ENCODE peak calls at places on chromosomes 13 and 19, in eight cellular contexts. C is neural progenitor cell, P is fibroblast of pulmonary artery, V is fibroblast of mammary gland, W is dorsolateral prefrontal cortex, T is IMR-90, Q is foreskin fibroblast, A is psoas muscle. E is an unnamed sample.

GRCh38 chr13:54162069-54162468 is 1133.5 kb downstream of the OLFM4 start:
- DNase-seq in C (peak), Q (no peak), V (no peak), W (no peak), P (no peak), A (no peak), T (no peak), E (no peak)

GRCh38 chr13:110396913-110397379 is 89.9 kb downstream of the COL4A2 start:
- DNase-seq in A (peak), V (peak), T (peak), Q (peak), P (peak), W (no peak), C (no peak), E (peak)

GRCh38 chr13:28031220-28031903 is 42.9 kb upstream of the URAD start:
- DNase-seq in A (no peak), P (no peak), W (peak), C (no peak), V (no peak), T (no peak), Q (no peak), E (no peak)

GRCh38 chr13:113636266-113636963 is 21.6 kb downstream of the ATP4B start:
- DNase-seq in C (no peak), T (no peak), W (no peak), P (no peak), V (no peak), Q (no peak), A (no peak), E (no peak)

GRCh38 chr19:38004100-38004504 is 97.1 kb downstream of the SIPA1L3 start:
- DNase-seq in C (no peak), T (no peak), V (peak), Q (no peak), P (no peak), W (no peak), A (no peak), E (no peak)

GRCh38 chr13:109869312-109870237 is 83.2 kb upstream of the IRS2 start:
- DNase-seq in C (no peak), V (no peak), A (peak), W (peak), Q (peak), T (peak), P (peak), E (no peak)

GRCh38 chr13:43220873-43221578 is 197.6 kb downstream of the DNAJC15 start:
- DNase-seq in W (no peak), V (no peak), P (no peak), A (no peak), T (no peak), C (no peak), Q (no peak), E (no peak)

GRCh38 chr19:33133438-33134031 is 1.6 kb downstream of the WDR88 start:
- DNase-seq in T (no peak), P (peak), C (peak), W (no peak), Q (peak), A (no peak), V (peak), E (no peak)

GRCh38 chr19:13151605-13152355 is 1.6 kb downstream of the IER2 start:
- DNase-seq in T (peak), Q (peak), V (peak), A (peak), W (peak), P (peak), C (peak), E (no peak)

GRCh38 chr13:74444877-74445479 is 310.8 kb upstream of the KLF12 start:
- DNase-seq in C (no peak), T (peak), P (no peak), A (no peak), V (peak), W (no peak), Q (no peak), E (no peak)

GRCh38 chr13:112781881-112782361 is 92.1 kb downstream of the ATP11A start:
- DNase-seq in C (no peak), W (peak), V (no peak), P (peak), T (no peak), A (peak), Q (no peak), E (no peak)

GRCh38 chr13:50123002-50123401 is 107.8 kb downstream of the KCNRG start:
- DNase-seq in T (no peak), C (no peak), W (no peak), A (no peak), V (no peak), P (no peak), Q (no peak), E (no peak)

GRCh38 chr13:72043361-72043760 is 176.4 kb upstream of the DACH1 start:
- DNase-seq in T (no peak), W (no peak), C (no peak), P (no peak), V (no peak), A (no peak), Q (no peak), E (no peak)

GRCh38 chr13:49308104-49308875 is 60.6 kb downstream of the CDADC1 start:
- DNase-seq in W (peak), T (peak), C (no peak), V (peak), P (peak), Q (peak), A (peak), E (no peak)

GRCh38 chr13:110329258-110329657 is 22.2 kb downstream of the COL4A2 start:
- DNase-seq in Q (no peak), P (no peak), W (no peak), C (no peak), A (no peak), V (no peak), T (no peak), E (no peak)

GRCh38 chr19:3510727-3511126 is 4.6 kb downstream of the FZR1 start:
- DNase-seq in V (no peak), W (no peak), P (no peak), T (no peak), Q (no peak), C (no peak), A (no peak), E (no peak)

GRCh38 chr13:102344410-102344809 is 57.4 kb downstream of the FGF14 start:
- DNase-seq in P (no peak), C (no peak), Q (no peak), T (no peak), W (no peak), A (no peak), V (no peak), E (no peak)

GRCh38 chr19:1067341-1068103 is 555 bp downstream of the ARHGAP45 start:
- DNase-seq in V (no peak), T (no peak), P (no peak), C (no peak), A (peak), Q (no peak), W (no peak), E (no peak)

GRCh38 chr13:44605711-44606110 is 29.6 kb upstream of the TSC22D1 start:
- DNase-seq in W (no peak), V (no peak), C (no peak), A (no peak), T (no peak), P (no peak), Q (no peak), E (no peak)

GRCh38 chr19:46428278-46429141 is at the start of gene PNMA8C:
- DNase-seq in C (peak), V (peak), W (peak), Q (peak), P (peak), A (peak), T (peak), E (no peak)

GRCh38 chr19:29336425-29336824 is 123.5 kb upstream of the UQCRFS1 start:
- DNase-seq in A (no peak), C (no peak), P (no peak), W (no peak), Q (no peak), T (no peak), V (no peak), E (no peak)

GRCh38 chr13:110593430-110594130 is 21.8 kb upstream of the NAXD start:
- DNase-seq in V (peak), C (peak), T (peak), A (no peak), Q (no peak), P (peak), W (no peak), E (no peak)

GRCh38 chr19:18895828-18896341 is at the start of gene CERS1:
- DNase-seq in Q (no peak), C (peak), A (no peak), V (no peak), W (no peak), P (no peak), T (no peak), E (no peak)

DNA sequence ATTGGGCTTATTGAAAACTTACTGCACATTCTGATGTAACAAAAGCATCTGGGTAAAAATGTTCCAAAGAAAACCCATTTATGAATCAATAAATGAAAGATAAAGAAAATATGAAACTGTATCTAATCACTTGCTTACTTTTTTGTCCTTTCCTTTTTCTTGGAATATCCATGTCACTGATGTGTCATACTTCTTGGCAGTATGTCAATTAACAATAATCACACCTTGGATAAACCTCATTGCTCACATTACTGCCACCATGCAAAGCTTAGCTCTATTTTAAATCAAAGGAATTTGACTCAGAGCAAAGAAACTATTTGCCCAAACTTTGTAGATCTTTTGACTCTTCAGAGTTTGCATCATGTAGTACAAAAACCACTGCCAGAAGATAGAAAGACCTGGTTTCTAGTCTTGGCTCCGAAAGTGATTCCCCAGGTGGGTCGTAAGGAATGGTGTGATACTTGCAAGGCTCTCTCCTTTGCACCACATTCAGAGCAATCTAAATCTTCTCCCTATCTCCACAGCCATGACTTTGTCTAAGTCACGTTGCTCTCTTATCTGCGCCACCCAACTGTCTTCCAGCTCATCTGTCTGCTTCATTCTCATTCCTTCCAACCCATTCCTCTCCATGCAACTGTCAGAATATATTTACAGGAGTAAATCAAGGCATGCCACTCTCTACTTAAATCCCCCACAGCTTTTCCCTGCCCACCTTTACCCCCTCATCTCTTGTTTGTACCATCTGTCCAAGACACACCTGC is 311.9 kb downstream of the COG6 start:
- DNase-seq in P (no peak), V (peak), T (no peak), A (no peak), W (no peak), Q (no peak), C (no peak), E (no peak)
- TF ChIP-seq CTCF in P (no peak), V (no peak), T (no peak), A (no peak), W (no peak), Q (no peak), C (no peak), E (no peak)

GRCh38 chr19:49652723-49653465 is 10.9 kb downstream of the SCAF1 start:
- DNase-seq in C (no peak), Q (no peak), P (no peak), T (no peak), W (no peak), A (no peak), V (no peak), E (no peak)
- H3K4me3 ChIP-seq in C (no peak), Q (no peak), P (no peak), T (no peak), W (no peak), A (no peak), V (no peak), E (no peak)

GRCh38 chr19:43662487-43662886 is 7.5 kb downstream of the PLAUR start:
- DNase-seq in T (no peak), C (peak), Q (no peak), V (peak), A (no peak), W (no peak), P (peak), E (no peak)
- TF ChIP-seq CTCF in T (peak), C (peak), Q (peak), V (peak), A (no peak), W (no peak), P (peak), E (peak)

GRCh38 chr19:41221514-41222205 is 2.6 kb downstream of the AXL start:
- DNase-seq in T (no peak), Q (no peak), A (no peak), C (no peak), V (no peak), P (no peak), W (no peak), E (no peak)

GRCh38 chr19:41218615-41219507 is at the start of gene AXL:
- DNase-seq in T (peak), V (peak), Q (peak), A (peak), W (no peak), P (peak), C (peak), E (peak)

GRCh38 chr19:41218249-41218614 is 791 bp upstream of the AXL start:
- DNase-seq in Q (no peak), P (no peak), V (no peak), T (no peak), C (no peak), A (no peak), W (no peak), E (no peak)

GRCh38 chr19:41222240-41222639 is 3.2 kb downstream of the AXL start:
- DNase-seq in P (no peak), C (no peak), A (no peak), Q (no peak), T (no peak), V (no peak), W (no peak), E (no peak)

DNA sequence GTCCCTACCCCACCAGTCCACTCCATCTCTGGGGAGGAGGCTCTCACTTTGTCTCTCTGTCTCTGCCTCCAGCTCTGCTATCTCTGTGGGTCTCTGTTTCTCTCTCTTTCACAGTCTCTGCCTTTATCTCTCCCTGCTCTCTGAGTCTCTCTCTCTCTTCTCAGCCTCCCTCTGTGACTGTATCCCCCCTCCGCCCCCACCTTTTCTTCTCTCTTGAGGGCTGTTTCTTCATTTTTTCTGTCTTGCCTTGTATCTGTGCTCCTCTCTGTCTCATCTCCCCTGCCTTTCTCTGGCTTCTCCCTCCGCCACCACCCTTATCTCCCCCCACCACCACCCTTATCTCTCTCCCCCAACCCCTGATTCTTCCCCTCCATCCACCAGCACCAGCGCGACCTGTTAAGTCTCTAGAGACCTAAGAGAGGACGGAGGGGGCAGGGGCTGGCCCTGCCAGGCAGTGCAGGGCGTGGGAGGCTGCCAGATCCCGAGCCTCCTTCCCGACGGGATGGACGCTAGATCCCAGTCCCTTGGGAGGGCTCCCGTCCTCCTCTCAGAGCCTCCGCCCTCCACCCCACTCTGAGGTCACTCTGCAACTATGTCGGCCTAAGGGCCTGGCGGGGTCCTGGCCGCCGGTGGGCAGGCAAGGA is 1.0 kb downstream of the AXL start:
- DNase-seq in T (peak), A (peak), W (no peak), C (peak), V (peak), P (peak), Q (peak), E (no peak)
- H3K4me3 ChIP-seq in T (peak), A (peak), W (peak), C (peak), V (peak), P (peak), Q (peak), E (peak)

DNA sequence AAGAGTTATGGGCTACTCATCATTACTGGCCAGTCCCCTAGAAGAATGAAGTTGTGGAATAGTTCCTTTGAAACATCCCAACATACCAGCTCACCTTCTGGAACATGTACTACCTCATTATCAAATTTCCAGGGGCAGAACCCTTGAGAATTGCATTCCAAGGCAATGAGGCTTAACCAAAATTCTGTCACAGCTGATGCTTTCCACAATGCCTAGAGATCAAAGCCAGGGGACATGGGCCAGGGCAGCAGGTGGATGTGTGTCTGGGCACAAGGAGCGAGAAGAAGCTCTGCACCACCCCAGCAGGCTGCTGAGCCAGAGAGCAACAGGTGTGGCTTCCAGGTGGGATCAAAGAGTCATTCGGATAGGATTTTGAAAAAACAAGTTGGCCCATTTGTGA is 362.1 kb downstream of the EFNB2 start:
- DNase-seq in W (no peak), Q (no peak), T (no peak), C (no peak), P (no peak), A (no peak), V (no peak), E (no peak)
- TF ChIP-seq CTCF in W (no peak), Q (no peak), T (no peak), C (no peak), P (no peak), A (no peak), V (no peak), E (no peak)

GRCh38 chr19:9913237-9914000 is 22.9 kb downstream of the OLFM2 start:
- DNase-seq in T (no peak), C (peak), P (no peak), W (no peak), A (no peak), Q (no peak), V (no peak), E (no peak)
- H3K4me3 ChIP-seq in T (peak), C (peak), P (peak), W (peak), A (peak), Q (peak), V (no peak), E (peak)

DNA sequence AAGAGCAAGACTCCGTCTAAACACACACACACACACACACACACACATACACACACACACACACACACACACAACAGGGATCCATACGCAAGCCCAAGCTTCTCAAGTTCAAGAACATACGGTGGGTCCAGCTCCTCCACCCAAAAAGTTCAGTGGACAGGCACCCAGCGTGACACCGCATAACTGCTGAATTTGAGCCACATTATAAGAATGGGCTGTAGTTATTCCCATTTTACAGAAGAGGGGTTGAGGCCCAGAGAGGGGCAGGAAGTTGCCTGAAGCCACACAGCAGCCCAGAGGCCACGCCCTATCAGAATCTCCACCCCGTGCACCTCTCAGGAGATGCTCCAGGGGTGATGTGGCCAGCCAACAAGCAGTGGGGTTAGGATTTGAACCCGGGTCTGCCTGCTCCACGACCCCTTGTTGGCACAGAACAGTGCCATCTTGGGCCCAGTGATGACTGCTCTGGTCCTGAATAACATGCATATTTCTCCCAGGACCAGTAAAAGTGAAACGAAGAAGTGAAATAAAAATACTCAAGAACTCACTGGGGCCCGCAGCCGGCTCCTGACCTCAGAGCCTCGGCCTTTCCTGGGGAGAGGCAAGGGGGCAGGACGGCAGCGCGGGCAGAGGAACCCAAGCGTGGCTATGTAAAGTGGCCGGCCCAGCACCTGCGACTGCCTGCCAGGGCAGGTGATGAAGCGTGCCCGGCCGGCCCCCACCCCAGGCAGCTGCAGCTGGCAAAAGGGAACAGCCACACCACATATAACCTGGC is 61.9 kb downstream of the AP1M1 start:
- DNase-seq in T (no peak), A (no peak), V (no peak), C (no peak), P (no peak), Q (no peak), W (no peak), E (no peak)
- TF ChIP-seq CTCF in T (no peak), A (no peak), V (no peak), C (no peak), P (no peak), Q (no peak), W (no peak), E (no peak)